ENCODE peak calls at places on chromosomes 16 and 17, in seven cellular contexts. Y is dermis microvascular lymphatic vessel endothelial cell; S is HEK293T; L is body of pancreas; B is NT2/D1; T is stimulated activated CD8-positive, alpha-beta memory T cell treated with anti-CD3 and anti-CD28 coated beads, Interleukin-15, amount 100 ng/mL, for 24 hours; J is NCI-H1417. M is an unnamed sample.

GRCh38 chr17:59387351-59388069 is 56.1 kb downstream of the YPEL2 start:
- DNase-seq in Y (no peak), B (no peak), S (no peak), J (no peak), T (no peak), L (no peak), M (no peak)

GRCh38 chr17:3594976-3595375 is 14.2 kb downstream of the TRPV1 start:
- DNase-seq in Y (no peak), J (no peak), B (no peak), T (no peak), L (no peak), S (no peak), M (no peak)

GRCh38 chr17:45147102-45147580 is 1.1 kb upstream of the HEXIM1 start:
- DNase-seq in S (peak), B (no peak), L (peak), J (peak), T (no peak), Y (peak), M (no peak)

GRCh38 chr17:57243171-57243622 is 13.1 kb upstream of the MSI2 start:
- DNase-seq in B (peak), J (no peak), T (peak), S (peak), Y (peak), L (peak), M (no peak)

GRCh38 chr17:9036336-9036735 is 15.0 kb downstream of the NTN1 start:
- DNase-seq in L (no peak), Y (no peak), S (no peak), T (no peak), J (no peak), B (no peak), M (no peak)

GRCh38 chr16:58024673-58025350 is 742 bp upstream of the MMP15 start:
- DNase-seq in S (no peak), T (no peak), J (peak), B (no peak), L (peak), Y (no peak), M (no peak)

GRCh38 chr17:57862410-57862989 is 12.7 kb upstream of the MRPS23 start:
- DNase-seq in S (no peak), J (no peak), B (no peak), Y (no peak), T (no peak), L (no peak), M (no peak)

GRCh38 chr16:51268237-51268636 is 117.2 kb upstream of the SALL1 start:
- DNase-seq in B (no peak), J (no peak), T (no peak), S (no peak), L (no peak), Y (no peak), M (no peak)

GRCh38 chr16:29663020-29663828 is at the start of gene SPN:
- DNase-seq in Y (no peak), T (no peak), L (no peak), B (no peak), J (no peak), S (no peak), M (no peak)

GRCh38 chr17:43758497-43759174 is at the start of gene SOST:
- DNase-seq in L (no peak), B (no peak), S (no peak), J (no peak), T (no peak), Y (no peak), M (no peak)

GRCh38 chr17:69031839-69032238 is 28.9 kb downstream of the ABCA9 start:
- DNase-seq in Y (no peak), T (no peak), L (no peak), J (no peak), B (no peak), S (no peak), M (no peak)

GRCh38 chr17:81309140-81309858 is 14.2 kb upstream of the SLC38A10 start:
- DNase-seq in B (no peak), J (no peak), T (no peak), L (peak), Y (peak), S (peak), M (peak)

GRCh38 chr16:5582529-5582928 is 484.9 kb upstream of the EEF2KMT start:
- DNase-seq in Y (no peak), L (no peak), J (no peak), T (no peak), S (no peak), B (no peak), M (no peak)

GRCh38 chr17:36992701-36993100 is 43.9 kb downstream of the AATF start:
- DNase-seq in L (peak), T (no peak), S (no peak), Y (no peak), B (no peak), J (no peak), M (no peak)

GRCh38 chr17:55794681-55795080 is 43.8 kb downstream of the PCTP start:
- DNase-seq in L (no peak), B (no peak), J (no peak), T (no peak), S (no peak), Y (no peak), M (no peak)

GRCh38 chr17:37792787-37793186 is 47.9 kb upstream of the HNF1B start:
- DNase-seq in T (no peak), L (no peak), Y (no peak), B (peak), J (no peak), S (no peak), M (no peak)

GRCh38 chr17:13362341-13363122 is 239.2 kb downstream of the HS3ST3A1 start:
- DNase-seq in B (no peak), T (no peak), Y (no peak), S (no peak), J (no peak), L (no peak), M (no peak)

GRCh38 chr16:55370762-55371482 is 46.9 kb downstream of the IRX6 start:
- DNase-seq in J (peak), Y (no peak), B (peak), S (peak), T (no peak), L (peak), M (peak)

GRCh38 chr17:17849147-17849820 is 12.5 kb upstream of the SREBF1 start:
- DNase-seq in Y (no peak), S (peak), L (peak), J (peak), T (peak), B (no peak), M (peak)

M was measured in nucleus accumbens.